ENCODE peak calls at places on chromosomes 7 and 10, in ten cellular contexts. K is NCI-H526 treated with DMSO at 0.1 percent for 48 hours; I is SW 1271; F is omental fat pad; G is AG10803; H is KG1; X is AG08395; M is stimulated activated CD8-positive, alpha-beta memory T cell treated with anti-CD3 and anti-CD28 coated beads, Interleukin-12 subunit alpha, Interleukin-12 subunit beta, amount 100 ng/mL, for 1 hour; N is stimulated activated CD4-positive, alpha-beta T cell treated with anti-CD3 and anti-CD28 coated beads, Interleukin-1b, Interleukin-23, amount 100 ng/mL, for 48 hours; T is AG20443. J is an unnamed sample.

GRCh38 chr7:135758531-135758932 is 9.9 kb upstream of the FAM180A start:
- DNase-seq in K (no peak), I (no peak), F (no peak), G (peak), H (no peak), X (peak), M (no peak), N (no peak), T (peak), J (no peak)

GRCh38 chr10:123535386-123535785 is 130.8 kb upstream of the GPR26 start:
- DNase-seq in K (no peak), I (no peak), F (no peak), G (no peak), H (no peak), X (no peak), M (no peak), N (no peak), T (no peak), J (no peak)

GRCh38 chr7:68424643-68425297 is 1173.5 kb upstream of the AUTS2 start:
- DNase-seq in K (no peak), I (no peak), F (no peak), G (no peak), H (no peak), X (no peak), M (no peak), N (no peak), T (no peak), J (no peak)

GRCh38 chr10:120646159-120646558 is 189.1 kb downstream of the PLPP4 start:
- DNase-seq in K (no peak), I (no peak), F (no peak), G (no peak), H (no peak), X (no peak), M (no peak), N (no peak), T (no peak), J (no peak)

GRCh38 chr7:103929808-103930415 is 59.5 kb downstream of the RELN start:
- DNase-seq in K (no peak), I (no peak), F (no peak), G (no peak), H (no peak), X (no peak), M (no peak), N (no peak), T (no peak), J (peak)

GRCh38 chr10:77531441-77532001 is 106.1 kb downstream of the KCNMA1 start:
- DNase-seq in K (no peak), I (peak), F (no peak), G (peak), H (no peak), X (peak), M (no peak), N (no peak), T (peak), J (no peak)

GRCh38 chr10:119207713-119208552 is 562 bp downstream of the GRK5 start:
- DNase-seq in K (peak), I (no peak), F (no peak), G (peak), H (no peak), X (peak), M (peak), N (peak), T (peak), J (peak)

GRCh38 chr10:48463318-48464003 is 141.4 kb downstream of the ARHGAP22 start:
- DNase-seq in K (no peak), I (no peak), F (no peak), G (peak), H (no peak), X (peak), M (no peak), N (no peak), T (peak), J (peak)

GRCh38 chr10:30534465-30535144 is 94.9 kb downstream of the LYZL2 start:
- DNase-seq in K (peak), I (peak), F (peak), G (peak), H (peak), X (peak), M (peak), N (peak), T (peak), J (peak)

GRCh38 chr10:129852829-129853228 is 111.2 kb downstream of the EBF3 start:
- DNase-seq in K (no peak), I (no peak), F (no peak), G (no peak), H (no peak), X (no peak), M (no peak), N (no peak), T (no peak), J (no peak)

GRCh38 chr10:119335671-119336353 is 128.4 kb downstream of the GRK5 start:
- DNase-seq in K (no peak), I (no peak), F (no peak), G (peak), H (no peak), X (no peak), M (no peak), N (no peak), T (no peak), J (no peak)

GRCh38 chr10:101044117-101044516 is 13.1 kb downstream of the SFXN3 start:
- DNase-seq in K (no peak), I (no peak), F (no peak), G (no peak), H (no peak), X (no peak), M (no peak), N (no peak), T (no peak), J (no peak)

GRCh38 chr10:43141421-43141820 is 3.2 kb downstream of the CSGALNACT2 start:
- DNase-seq in K (no peak), I (no peak), F (no peak), G (no peak), H (no peak), X (no peak), M (no peak), N (no peak), T (no peak), J (no peak)

GRCh38 chr10:25226775-25227682 is 52.2 kb downstream of the GPR158 start:
- DNase-seq in K (peak), I (peak), F (no peak), G (peak), H (no peak), X (peak), M (no peak), N (peak), T (peak), J (peak)

GRCh38 chr10:28326516-28327493 is 23.9 kb upstream of the MPP7 start:
- DNase-seq in K (no peak), I (no peak), F (no peak), G (peak), H (no peak), X (no peak), M (no peak), N (no peak), T (no peak), J (no peak)

GRCh38 chr10:53134050-53134449 is 361.5 kb upstream of the MBL2 start:
- DNase-seq in K (no peak), I (no peak), F (no peak), G (no peak), H (no peak), X (no peak), M (no peak), N (no peak), T (no peak), J (no peak)

GRCh38 chr7:32536585-32536984 is 41.3 kb downstream of the AVL9 start:
- DNase-seq in K (no peak), I (no peak), F (no peak), G (peak), H (no peak), X (peak), M (no peak), N (no peak), T (peak), J (no peak)

GRCh38 chr10:29736325-29737208 is 101.8 kb upstream of the SVIL start:
- DNase-seq in K (peak), I (peak), F (no peak), G (no peak), H (no peak), X (peak), M (no peak), N (no peak), T (peak), J (peak)

GRCh38 chr10:131422731-131423130 is 111.2 kb upstream of the TCERG1L start:
- DNase-seq in K (no peak), I (no peak), F (no peak), G (no peak), H (no peak), X (no peak), M (no peak), N (no peak), T (no peak), J (no peak)

GRCh38 chr10:79496896-79497295 is 15.4 kb upstream of the EIF5AL1 start:
- DNase-seq in K (no peak), I (no peak), F (no peak), G (no peak), H (no peak), X (no peak), M (no peak), N (no peak), T (no peak), J (no peak)

GRCh38 chr10:100775346-100775745 is 30.0 kb downstream of the PAX2 start:
- DNase-seq in K (no peak), I (no peak), F (no peak), G (peak), H (no peak), X (peak), M (no peak), N (no peak), T (peak), J (no peak)

GRCh38 chr10:89837173-89838001 is 136.0 kb downstream of the KIF20B start:
- DNase-seq in K (no peak), I (no peak), F (no peak), G (peak), H (no peak), X (peak), M (peak), N (peak), T (peak), J (no peak)

GRCh38 chr10:104336829-104337526 is 1.3 kb downstream of the ITPRIP start:
- DNase-seq in K (no peak), I (no peak), F (no peak), G (peak), H (no peak), X (peak), M (no peak), N (no peak), T (peak), J (no peak)

GRCh38 chr10:133123746-133124356 is 36.1 kb downstream of the ADGRA1 start:
- DNase-seq in K (no peak), I (no peak), F (peak), G (no peak), H (no peak), X (no peak), M (no peak), N (no peak), T (no peak), J (no peak)

GRCh38 chr10:688621-689426 is 644 bp downstream of the DIP2C start:
- DNase-seq in K (no peak), I (no peak), F (no peak), G (peak), H (no peak), X (peak), M (no peak), N (no peak), T (peak), J (peak)

GRCh38 chr10:33386926-33387325 is 52.5 kb upstream of the NRP1 start:
- DNase-seq in K (no peak), I (no peak), F (no peak), G (no peak), H (no peak), X (no peak), M (no peak), N (no peak), T (no peak), J (no peak)